ENCODE peak calls at places on chromosomes 6 and 20, in four cellular contexts. One of them, this sample, is unnamed.

GRCh38 chr20:7348253-7348652 is 580.8 kb downstream of the BMP2 start:
- DNase-seq in activated naive CD8-positive, alpha-beta T cell treated with anti-CD3 and anti-CD28 coated beads for 36 hours: no peak
- DNase-seq in MCF 10A: no peak
- DNase-seq in stimulated activated CD4-positive, alpha-beta T cell treated with anti-CD3 and anti-CD28 coated beads, Interleukin-4, amount 100 ng/mL, for 48 hours: no peak
- DNase-seq in this sample: no peak

GRCh38 chr6:78909391-78909790 is 42.0 kb downstream of the IRAK1BP1 start:
- DNase-seq in activated naive CD8-positive, alpha-beta T cell treated with anti-CD3 and anti-CD28 coated beads for 36 hours: no peak
- DNase-seq in MCF 10A: peak; percentile 49
- DNase-seq in stimulated activated CD4-positive, alpha-beta T cell treated with anti-CD3 and anti-CD28 coated beads, Interleukin-4, amount 100 ng/mL, for 48 hours: no peak
- DNase-seq in this sample: no peak

GRCh38 chr20:40961686-40962640 is 66.7 kb upstream of the TOP1 start:
- DNase-seq in activated naive CD8-positive, alpha-beta T cell treated with anti-CD3 and anti-CD28 coated beads for 36 hours: no peak
- DNase-seq in MCF 10A: peak; percentile 80
- DNase-seq in stimulated activated CD4-positive, alpha-beta T cell treated with anti-CD3 and anti-CD28 coated beads, Interleukin-4, amount 100 ng/mL, for 48 hours: no peak
- DNase-seq in this sample: peak; percentile 37

GRCh38 chr20:54167909-54168872 is 5.6 kb downstream of the CYP24A1 start:
- DNase-seq in activated naive CD8-positive, alpha-beta T cell treated with anti-CD3 and anti-CD28 coated beads for 36 hours: no peak
- DNase-seq in MCF 10A: peak; percentile 86
- DNase-seq in stimulated activated CD4-positive, alpha-beta T cell treated with anti-CD3 and anti-CD28 coated beads, Interleukin-4, amount 100 ng/mL, for 48 hours: no peak
- DNase-seq in this sample: peak; percentile 40

GRCh38 chr6:88855521-88856152 is 107.8 kb downstream of the RNGTT start:
- DNase-seq in activated naive CD8-positive, alpha-beta T cell treated with anti-CD3 and anti-CD28 coated beads for 36 hours: no peak
- DNase-seq in MCF 10A: no peak
- DNase-seq in stimulated activated CD4-positive, alpha-beta T cell treated with anti-CD3 and anti-CD28 coated beads, Interleukin-4, amount 100 ng/mL, for 48 hours: no peak
- DNase-seq in this sample: no peak

GRCh38 chr6:38259736-38260135 is 380.0 kb downstream of the BTBD9 start:
- DNase-seq in activated naive CD8-positive, alpha-beta T cell treated with anti-CD3 and anti-CD28 coated beads for 36 hours: no peak
- DNase-seq in MCF 10A: peak; percentile 49
- DNase-seq in stimulated activated CD4-positive, alpha-beta T cell treated with anti-CD3 and anti-CD28 coated beads, Interleukin-4, amount 100 ng/mL, for 48 hours: no peak
- DNase-seq in this sample: peak; percentile 54

GRCh38 chr6:6315660-6316059 is 4.8 kb downstream of the F13A1 start:
- DNase-seq in activated naive CD8-positive, alpha-beta T cell treated with anti-CD3 and anti-CD28 coated beads for 36 hours: peak; percentile 21
- DNase-seq in MCF 10A: peak; percentile 56
- DNase-seq in stimulated activated CD4-positive, alpha-beta T cell treated with anti-CD3 and anti-CD28 coated beads, Interleukin-4, amount 100 ng/mL, for 48 hours: no peak
- DNase-seq in this sample: peak; percentile 53

GRCh38 chr20:37915800-37916570 is 13.1 kb downstream of the VSTM2L start:
- DNase-seq in activated naive CD8-positive, alpha-beta T cell treated with anti-CD3 and anti-CD28 coated beads for 36 hours: no peak
- DNase-seq in MCF 10A: no peak
- DNase-seq in stimulated activated CD4-positive, alpha-beta T cell treated with anti-CD3 and anti-CD28 coated beads, Interleukin-4, amount 100 ng/mL, for 48 hours: no peak
- DNase-seq in this sample: peak; percentile 30

GRCh38 chr6:158799051-158799792 is 19.9 kb downstream of the EZR start:
- DNase-seq in activated naive CD8-positive, alpha-beta T cell treated with anti-CD3 and anti-CD28 coated beads for 36 hours: no peak
- DNase-seq in MCF 10A: peak; percentile 36
- DNase-seq in stimulated activated CD4-positive, alpha-beta T cell treated with anti-CD3 and anti-CD28 coated beads, Interleukin-4, amount 100 ng/mL, for 48 hours: no peak
- DNase-seq in this sample: no peak

GRCh38 chr6:51929934-51930574 is 157.4 kb downstream of the PKHD1 start:
- DNase-seq in activated naive CD8-positive, alpha-beta T cell treated with anti-CD3 and anti-CD28 coated beads for 36 hours: no peak
- DNase-seq in MCF 10A: no peak
- DNase-seq in stimulated activated CD4-positive, alpha-beta T cell treated with anti-CD3 and anti-CD28 coated beads, Interleukin-4, amount 100 ng/mL, for 48 hours: no peak
- DNase-seq in this sample: no peak

GRCh38 chr6:1127129-1127528 is 184.8 kb upstream of the FOXQ1 start:
- DNase-seq in activated naive CD8-positive, alpha-beta T cell treated with anti-CD3 and anti-CD28 coated beads for 36 hours: no peak
- DNase-seq in MCF 10A: no peak
- DNase-seq in stimulated activated CD4-positive, alpha-beta T cell treated with anti-CD3 and anti-CD28 coated beads, Interleukin-4, amount 100 ng/mL, for 48 hours: no peak
- DNase-seq in this sample: no peak

GRCh38 chr6:136524339-136524935 is 25.8 kb downstream of the MAP7 start:
- DNase-seq in activated naive CD8-positive, alpha-beta T cell treated with anti-CD3 and anti-CD28 coated beads for 36 hours: no peak
- DNase-seq in MCF 10A: no peak
- DNase-seq in stimulated activated CD4-positive, alpha-beta T cell treated with anti-CD3 and anti-CD28 coated beads, Interleukin-4, amount 100 ng/mL, for 48 hours: no peak
- DNase-seq in this sample: no peak

GRCh38 chr6:14826456-14826855 is 419.4 kb upstream of the JARID2 start:
- DNase-seq in activated naive CD8-positive, alpha-beta T cell treated with anti-CD3 and anti-CD28 coated beads for 36 hours: no peak
- DNase-seq in MCF 10A: no peak
- DNase-seq in stimulated activated CD4-positive, alpha-beta T cell treated with anti-CD3 and anti-CD28 coated beads, Interleukin-4, amount 100 ng/mL, for 48 hours: no peak
- DNase-seq in this sample: no peak

GRCh38 chr6:137951064-137951597 is 84.1 kb downstream of the TNFAIP3 start:
- DNase-seq in activated naive CD8-positive, alpha-beta T cell treated with anti-CD3 and anti-CD28 coated beads for 36 hours: no peak
- DNase-seq in MCF 10A: no peak
- DNase-seq in stimulated activated CD4-positive, alpha-beta T cell treated with anti-CD3 and anti-CD28 coated beads, Interleukin-4, amount 100 ng/mL, for 48 hours: no peak
- DNase-seq in this sample: no peak

GRCh38 chr6:53811082-53811481 is 16.3 kb downstream of the LRRC1 start:
- DNase-seq in activated naive CD8-positive, alpha-beta T cell treated with anti-CD3 and anti-CD28 coated beads for 36 hours: no peak
- DNase-seq in MCF 10A: peak; percentile 73
- DNase-seq in stimulated activated CD4-positive, alpha-beta T cell treated with anti-CD3 and anti-CD28 coated beads, Interleukin-4, amount 100 ng/mL, for 48 hours: no peak
- DNase-seq in this sample: peak; percentile 38